ENCODE peak calls at places on chromosomes 4 and X, in nine cellular contexts. L is cerebellum; Z is hepatic stellate cell; N is stimulated activated CD8-positive, alpha-beta memory T cell treated with anti-CD3 and anti-CD28 coated beads, Interleukin-7, amount 100 ng/mL, for 4 hours; H is NCI-H1092; O is IMR-90; K is iPS DF 6.9; E is BE2C; P is RWPE1. M is an unnamed sample.

GRCh38 chr4:7813674-7814073 is 126.0 kb downstream of the AFAP1 start:
- DNase-seq in L (no peak), Z (no peak), N (no peak), H (no peak), O (peak), K (no peak), E (no peak), P (no peak), M (no peak)

GRCh38 chrX:53224860-53225797 is at the start of gene KDM5C:
- DNase-seq in L (peak), Z (peak), N (peak), H (peak), O (peak), K (peak), E (peak), P (peak), M (peak)

GRCh38 chr4:186722856-186723206 is 825 bp downstream of the FAT1 start:
- DNase-seq in L (no peak), Z (no peak), N (no peak), H (no peak), O (no peak), K (no peak), E (no peak), P (no peak), M (no peak)

GRCh38 chr4:153987291-153987690 is 198.4 kb upstream of the SFRP2 start:
- DNase-seq in L (no peak), Z (no peak), N (no peak), H (no peak), O (no peak), K (no peak), E (no peak), P (no peak), M (no peak)

GRCh38 chr4:159966741-159967140 is 863.9 kb downstream of the RAPGEF2 start:
- DNase-seq in L (no peak), Z (no peak), N (no peak), H (no peak), O (no peak), K (no peak), E (no peak), P (no peak), M (no peak)

GRCh38 chr4:124712417-124713212 is at the start of gene ANKRD50:
- DNase-seq in L (peak), Z (peak), N (peak), H (peak), O (peak), K (peak), E (peak), P (peak), M (no peak)

GRCh38 chrX:8629871-8630270 is 102.1 kb downstream of the ANOS1 start:
- DNase-seq in L (no peak), Z (no peak), N (no peak), H (no peak), O (peak), K (no peak), E (no peak), P (peak), M (no peak)

GRCh38 chr4:823093-823760 is 2.7 kb downstream of the CPLX1 start:
- DNase-seq in L (no peak), Z (no peak), N (no peak), H (no peak), O (no peak), K (no peak), E (peak), P (no peak), M (no peak)

GRCh38 chrX:15674514-15674898 is 9.9 kb upstream of the CLTRN start:
- DNase-seq in L (peak), Z (peak), N (peak), H (no peak), O (peak), K (peak), E (peak), P (peak), M (peak)

GRCh38 chr4:51885371-51885770 is 42.4 kb downstream of the DCUN1D4 start:
- DNase-seq in L (peak), Z (peak), N (no peak), H (no peak), O (peak), K (peak), E (no peak), P (peak), M (no peak)

GRCh38 chr4:145580906-145581305 is 38.3 kb upstream of the MMAA start:
- DNase-seq in L (no peak), Z (no peak), N (no peak), H (no peak), O (no peak), K (no peak), E (no peak), P (no peak), M (no peak)

GRCh38 chr4:25401066-25401465 is 24.0 kb downstream of the ANAPC4 start:
- DNase-seq in L (no peak), Z (peak), N (no peak), H (no peak), O (peak), K (no peak), E (no peak), P (peak), M (no peak)

GRCh38 chrX:7448123-7448522 is 300.2 kb upstream of the PUDP start:
- DNase-seq in L (no peak), Z (no peak), N (no peak), H (no peak), O (no peak), K (no peak), E (no peak), P (no peak), M (no peak)

GRCh38 chrX:153627675-153628111 is 19.3 kb upstream of the DUSP9 start:
- DNase-seq in L (no peak), Z (no peak), N (no peak), H (no peak), O (no peak), K (no peak), E (no peak), P (no peak), M (no peak)

M was measured in SIG-M5.